ENCODE peak calls at places on chromosomes 6 and 20, in nine cellular contexts. O is sigmoid colon; W is lung; E is choroid plexus epithelial cell; N is spleen; V is activated CD8-positive, alpha-beta memory T cell treated with anti-CD3 and anti-CD28 coated beads for 1 hour; B is substantia nigra; X is NCI-H1092 treated with DMSO at 0.1 percent for 48 hours; M is aorta. Z is an unnamed sample.

GRCh38 chr20:47777220-47777619 is 8.1 kb downstream of the SULF2 start:
- DNase-seq in E (no peak), V (no peak), M (no peak), W (no peak), N (no peak), O (no peak), B (no peak), X (no peak), Z (no peak)

GRCh38 chr6:22349051-22349450 is 52.2 kb upstream of the PRL start:
- DNase-seq in W (no peak), B (no peak), N (no peak), V (no peak), E (no peak), O (no peak), M (no peak), X (no peak), Z (no peak)

GRCh38 chr6:148965287-148965686 is 218.5 kb downstream of the UST start:
- DNase-seq in M (peak; percentile 79), V (no peak), O (no peak), X (peak; percentile 22), E (no peak), W (no peak), N (no peak), B (no peak), Z (no peak)

GRCh38 chr6:156948807-156949206 is 171.6 kb downstream of the ARID1B start:
- DNase-seq in X (no peak), O (no peak), N (no peak), M (no peak), W (no peak), B (no peak), E (peak; percentile 82), V (no peak), Z (no peak)

GRCh38 chr6:162271922-162272321 is 455.6 kb downstream of the PRKN start:
- DNase-seq in O (no peak), V (no peak), W (no peak), B (no peak), N (no peak), M (no peak), E (no peak), X (no peak), Z (no peak)

GRCh38 chr6:52727908-52728307 is 35.4 kb downstream of the GSTA2 start:
- DNase-seq in B (no peak), O (no peak), V (no peak), X (no peak), E (no peak), W (no peak), M (no peak), N (no peak), Z (no peak)

GRCh38 chr6:55694148-55694547 is 115.2 kb upstream of the HMGCLL1 start:
- DNase-seq in M (no peak), X (no peak), B (no peak), O (no peak), V (no peak), E (peak; percentile 97), N (no peak), W (no peak), Z (no peak)

GRCh38 chr20:50108571-50109235 is 4.2 kb downstream of the UBE2V1 start:
- DNase-seq in N (no peak), W (no peak), B (no peak), E (no peak), M (no peak), X (no peak), O (no peak), V (no peak), Z (no peak)

GRCh38 chr20:46568570-46569129 is 18.2 kb upstream of the OCSTAMP start:
- DNase-seq in E (peak; percentile 90), N (peak; percentile 80), B (peak; percentile 95), W (peak; percentile 78), V (no peak), M (peak; percentile 95), O (peak; percentile 93), X (peak; percentile 98), Z (no peak)

GRCh38 chr20:2699775-2700413 is 7.3 kb downstream of the EBF4 start:
- DNase-seq in N (no peak), W (peak; percentile 15), B (no peak), E (no peak), V (no peak), M (no peak), X (no peak), O (no peak), Z (no peak)

GRCh38 chr6:47647188-47647587 is 51.2 kb upstream of the ADGRF4 start:
- DNase-seq in B (no peak), X (no peak), N (no peak), M (no peak), V (no peak), E (no peak), O (no peak), W (no peak), Z (no peak)

GRCh38 chr6:168381726-168382458 is 59.1 kb upstream of the SMOC2 start:
- DNase-seq in O (peak; percentile 46), V (no peak), N (peak; percentile 58), X (peak; percentile 77), B (no peak), W (no peak), E (no peak), M (no peak), Z (no peak)

GRCh38 chr6:151141685-151142084 is 98.1 kb upstream of the AKAP12 start:
- DNase-seq in M (no peak), O (no peak), V (no peak), X (no peak), N (no peak), B (no peak), E (peak; percentile 81), W (no peak), Z (no peak)

GRCh38 chr6:135842618-135843392 is 8.7 kb upstream of the PDE7B start:
- DNase-seq in O (no peak), X (no peak), B (no peak), V (no peak), N (no peak), E (no peak), W (no peak), M (no peak), Z (no peak)

GRCh38 chr20:51902933-51903332 is 100.6 kb upstream of the SALL4 start:
- DNase-seq in V (no peak), X (no peak), N (no peak), B (no peak), W (no peak), O (no peak), E (no peak), M (no peak), Z (no peak)

GRCh38 chr6:125220712-125221111 is 67.1 kb downstream of the TPD52L1 start:
- DNase-seq in V (no peak), E (no peak), O (peak; percentile 72), W (no peak), M (no peak), X (no peak), N (no peak), B (no peak), Z (no peak)

GRCh38 chr6:127514396-127515227 is 4.5 kb downstream of the MTCL3 start:
- DNase-seq in W (peak; percentile 57), V (no peak), N (peak; percentile 79), X (peak; percentile 19), B (peak; percentile 20), O (no peak), E (peak; percentile 82), M (peak; percentile 79), Z (no peak)

GRCh38 chr6:46940433-46941226 is 18.9 kb upstream of the ADGRF5 start:
- DNase-seq in X (peak; percentile 3), M (no peak), V (no peak), N (no peak), W (peak; percentile 74), O (no peak), E (no peak), B (no peak), Z (no peak)

GRCh38 chr20:37395921-37396519 is 50.1 kb downstream of the SRC start:
- DNase-seq in X (peak; percentile 88), V (no peak), B (no peak), M (no peak), E (no peak), W (no peak), N (no peak), O (no peak), Z (no peak)